ENCODE peak calls at places on chromosomes 3 and 15, in five cellular contexts. One of them, this sample, is unnamed.

GRCh38 chr3:185822221-185822956 is 2.5 kb downstream of the IGF2BP2 start:
- DNase-seq in cardiac fibroblast: peak
- DNase-seq in AG09309: no peak
- DNase-seq in Peyer's patch: no peak
- DNase-seq in thoracic aorta: no peak
- DNase-seq in this sample: peak

GRCh38 chr3:136962961-136963360 is 5.2 kb downstream of the IL20RB start:
- DNase-seq in cardiac fibroblast: no peak
- DNase-seq in AG09309: no peak
- DNase-seq in Peyer's patch: no peak
- DNase-seq in thoracic aorta: no peak
- DNase-seq in this sample: no peak

GRCh38 chr3:159451482-159451881 is 537.2 kb upstream of the IL12A start:
- DNase-seq in cardiac fibroblast: no peak
- DNase-seq in AG09309: no peak
- DNase-seq in Peyer's patch: no peak
- DNase-seq in thoracic aorta: no peak
- DNase-seq in this sample: no peak

GRCh38 chr3:127690823-127691452 is 18.2 kb downstream of the ABTB1 start:
- DNase-seq in cardiac fibroblast: peak
- DNase-seq in AG09309: no peak
- DNase-seq in Peyer's patch: peak
- DNase-seq in thoracic aorta: no peak
- DNase-seq in this sample: peak

GRCh38 chr15:36361351-36361870 is 218.0 kb upstream of the CDIN1 start:
- DNase-seq in cardiac fibroblast: peak
- DNase-seq in AG09309: no peak
- DNase-seq in Peyer's patch: no peak
- DNase-seq in thoracic aorta: no peak
- DNase-seq in this sample: peak

GRCh38 chr15:74378853-74379252 is 11.4 kb upstream of the CYP11A1 start:
- DNase-seq in cardiac fibroblast: peak
- DNase-seq in AG09309: no peak
- DNase-seq in Peyer's patch: peak
- DNase-seq in thoracic aorta: no peak
- DNase-seq in this sample: no peak

GRCh38 chr3:39505866-39506738 is 38.6 kb downstream of the MOBP start:
- DNase-seq in cardiac fibroblast: peak
- DNase-seq in AG09309: no peak
- DNase-seq in Peyer's patch: no peak
- DNase-seq in thoracic aorta: no peak
- DNase-seq in this sample: no peak

GRCh38 chr3:89690649-89691048 is 583.2 kb downstream of the EPHA3 start:
- DNase-seq in cardiac fibroblast: peak
- DNase-seq in AG09309: no peak
- DNase-seq in Peyer's patch: no peak
- DNase-seq in thoracic aorta: no peak
- DNase-seq in this sample: no peak

GRCh38 chr3:38519651-38520050 is 23.5 kb downstream of the EXOG start:
- DNase-seq in cardiac fibroblast: no peak
- DNase-seq in AG09309: no peak
- DNase-seq in Peyer's patch: no peak
- DNase-seq in thoracic aorta: no peak
- DNase-seq in this sample: no peak

GRCh38 chr3:171548918-171549317 is 88.7 kb upstream of the TNIK start:
- DNase-seq in cardiac fibroblast: peak
- DNase-seq in AG09309: no peak
- DNase-seq in Peyer's patch: no peak
- DNase-seq in thoracic aorta: no peak
- DNase-seq in this sample: no peak

GRCh38 chr15:74837482-74837881 is 5.5 kb downstream of the ULK3 start:
- DNase-seq in cardiac fibroblast: no peak
- DNase-seq in AG09309: no peak
- DNase-seq in Peyer's patch: no peak
- DNase-seq in thoracic aorta: no peak
- DNase-seq in this sample: no peak

GRCh38 chr3:142929109-142929508 is 34.4 kb downstream of the PAQR9 start:
- DNase-seq in cardiac fibroblast: peak
- DNase-seq in AG09309: no peak
- DNase-seq in Peyer's patch: no peak
- DNase-seq in thoracic aorta: no peak
- DNase-seq in this sample: peak

GRCh38 chr3:183518446-183519185 is 36.9 kb downstream of the KLHL6 start:
- DNase-seq in cardiac fibroblast: no peak
- DNase-seq in AG09309: no peak
- DNase-seq in Peyer's patch: no peak
- DNase-seq in thoracic aorta: no peak
- DNase-seq in this sample: no peak

GRCh38 chr15:93121089-93121488 is 32.1 kb upstream of the RGMA start:
- DNase-seq in cardiac fibroblast: no peak
- DNase-seq in AG09309: no peak
- DNase-seq in Peyer's patch: no peak
- DNase-seq in thoracic aorta: no peak
- DNase-seq in this sample: no peak

GRCh38 chr15:90143176-90143655 is 40.9 kb upstream of the IDH2 start:
- DNase-seq in cardiac fibroblast: peak
- DNase-seq in AG09309: no peak
- DNase-seq in Peyer's patch: peak
- DNase-seq in thoracic aorta: no peak
- DNase-seq in this sample: no peak

GRCh38 chr3:143974877-143975238 is 3.2 kb downstream of the DIPK2A start:
- DNase-seq in cardiac fibroblast: peak
- DNase-seq in AG09309: no peak
- DNase-seq in Peyer's patch: no peak
- DNase-seq in thoracic aorta: no peak
- DNase-seq in this sample: peak

GRCh38 chr3:5198313-5198677 is 10.8 kb downstream of the EDEM1 start:
- DNase-seq in cardiac fibroblast: no peak
- DNase-seq in AG09309: no peak
- DNase-seq in Peyer's patch: no peak
- DNase-seq in thoracic aorta: no peak
- DNase-seq in this sample: no peak

GRCh38 chr3:184674626-184675025 is 37.2 kb downstream of the MAGEF1 start:
- DNase-seq in cardiac fibroblast: no peak
- DNase-seq in AG09309: no peak
- DNase-seq in Peyer's patch: no peak
- DNase-seq in thoracic aorta: no peak
- DNase-seq in this sample: no peak

GRCh38 chr3:152299243-152299976 is 30.7 kb downstream of the MBNL1 start:
- DNase-seq in cardiac fibroblast: no peak
- DNase-seq in AG09309: no peak
- DNase-seq in Peyer's patch: no peak
- DNase-seq in thoracic aorta: no peak
- DNase-seq in this sample: no peak

DNA sequence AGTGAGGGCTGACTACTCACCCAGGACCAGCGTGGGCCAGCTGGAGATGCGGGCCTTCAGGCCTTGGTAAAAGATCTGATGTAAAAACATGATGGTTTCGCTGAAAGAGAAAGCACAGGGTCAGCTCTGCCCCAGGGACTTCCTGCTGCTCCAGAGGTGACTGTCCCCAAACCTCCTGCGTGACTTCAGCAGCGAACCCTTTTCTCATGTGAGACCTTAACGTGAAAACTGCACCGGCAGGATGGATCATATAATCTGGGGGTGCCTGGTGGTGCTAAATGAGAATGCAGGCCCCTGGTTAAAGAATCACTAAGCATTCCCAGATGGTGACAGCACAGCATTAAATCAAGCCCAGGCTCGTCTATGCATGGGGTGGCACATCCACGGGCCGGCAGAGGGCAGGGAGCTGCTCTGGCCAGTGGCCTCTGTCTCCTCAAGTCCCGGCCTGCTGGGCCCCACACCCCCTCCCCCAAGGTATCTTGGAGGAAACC is 55.4 kb downstream of the RASGRF1 start:
- DNase-seq in cardiac fibroblast: no peak
- DNase-seq in AG09309: no peak
- DNase-seq in Peyer's patch: no peak
- DNase-seq in thoracic aorta: no peak
- DNase-seq in this sample: peak
- TF ChIP-seq CTCF in cardiac fibroblast: no peak
- TF ChIP-seq CTCF in AG09309: peak
- TF ChIP-seq CTCF in Peyer's patch: no peak
- TF ChIP-seq CTCF in thoracic aorta: no peak
- TF ChIP-seq CTCF in this sample: peak

DNA sequence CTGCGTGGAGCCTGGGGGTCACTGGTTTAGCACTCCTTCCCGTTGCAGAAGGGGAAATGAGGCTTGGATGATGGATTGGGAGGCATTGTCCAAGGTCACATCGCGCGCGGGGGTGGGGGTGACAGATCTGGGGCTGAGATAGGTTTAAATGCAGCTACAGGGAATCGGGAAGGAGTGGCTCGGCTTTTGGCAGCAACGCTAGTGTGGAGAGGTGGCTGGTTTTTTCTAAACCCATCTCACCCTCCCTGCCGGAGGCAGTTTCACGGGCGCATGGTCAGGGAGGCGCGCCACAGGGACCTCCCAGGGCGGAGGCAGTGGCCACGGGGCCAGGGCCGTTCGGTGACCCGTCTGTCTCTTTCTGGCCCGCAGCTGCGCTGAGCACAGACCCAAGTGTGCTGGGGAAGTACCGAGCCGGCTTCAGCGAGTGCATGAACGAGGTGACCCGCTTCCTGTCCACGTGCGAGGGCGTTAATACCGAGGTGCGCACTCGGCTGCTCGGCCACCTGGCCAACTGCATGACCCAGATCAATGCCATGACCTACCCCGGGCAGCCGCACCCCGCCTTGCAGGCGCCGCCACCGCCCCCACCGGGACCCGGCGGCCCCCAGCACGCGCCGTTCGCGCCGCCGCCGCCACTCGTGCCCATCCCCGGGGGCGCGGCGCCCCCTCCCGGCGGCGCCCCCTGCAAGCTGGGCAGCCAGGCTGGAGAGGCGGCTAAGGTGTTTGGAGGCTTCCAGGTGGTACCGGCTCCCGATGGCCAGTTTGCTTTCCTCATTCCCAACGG is 1.6 kb downstream of the HES1 start:
- DNase-seq in cardiac fibroblast: peak
- DNase-seq in AG09309: no peak
- DNase-seq in Peyer's patch: peak
- DNase-seq in thoracic aorta: peak
- DNase-seq in this sample: peak
- TF ChIP-seq CTCF in cardiac fibroblast: peak
- TF ChIP-seq CTCF in AG09309: peak
- TF ChIP-seq CTCF in Peyer's patch: peak
- TF ChIP-seq CTCF in thoracic aorta: peak
- TF ChIP-seq CTCF in this sample: peak

DNA sequence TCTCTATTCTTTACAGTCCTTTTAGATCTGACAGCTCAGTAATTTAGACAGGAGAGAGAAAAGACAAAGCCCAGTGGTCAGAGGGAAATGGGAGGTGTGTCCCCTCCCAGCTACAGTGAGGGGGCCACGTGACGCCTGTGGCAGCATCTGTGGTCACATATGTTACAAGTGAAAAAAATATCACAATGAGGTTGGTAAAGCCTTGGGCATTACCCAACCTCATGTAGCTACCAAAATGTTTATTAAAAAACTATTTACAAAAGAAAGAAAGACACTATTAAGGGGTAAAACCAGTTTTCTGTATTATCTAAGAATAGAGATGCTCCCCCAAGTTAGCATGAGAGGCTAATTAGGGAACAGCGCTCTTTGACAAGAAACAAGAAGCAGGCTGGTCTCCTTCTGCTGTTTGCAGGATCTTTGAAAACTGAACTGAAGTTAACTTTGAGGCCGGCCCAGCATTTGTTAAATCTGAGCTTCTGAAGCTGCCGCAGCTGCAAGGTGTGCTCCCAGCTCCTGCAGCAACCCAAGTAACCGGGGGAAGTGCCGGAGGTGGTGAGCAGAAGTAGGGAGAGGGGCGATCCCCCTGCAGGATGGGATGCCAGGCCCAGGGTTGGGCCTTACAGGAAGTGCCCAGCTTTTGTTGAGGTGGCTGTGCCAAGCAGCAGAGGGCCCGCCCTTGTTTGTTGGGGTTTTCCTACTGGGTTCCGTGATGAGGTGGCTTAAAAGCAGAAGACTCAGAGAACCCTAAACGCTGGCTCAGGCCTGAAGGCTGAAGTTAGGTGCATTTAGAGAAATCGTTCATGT is 42.6 kb upstream of the PLCL2 start:
- DNase-seq in cardiac fibroblast: no peak
- DNase-seq in AG09309: no peak
- DNase-seq in Peyer's patch: peak
- DNase-seq in thoracic aorta: no peak
- DNase-seq in this sample: no peak
- TF ChIP-seq CTCF in cardiac fibroblast: no peak
- TF ChIP-seq CTCF in AG09309: no peak
- TF ChIP-seq CTCF in Peyer's patch: no peak
- TF ChIP-seq CTCF in thoracic aorta: no peak
- TF ChIP-seq CTCF in this sample: no peak

GRCh38 chr3:167872032-167872431 is 136.5 kb downstream of the SERPINI1 start:
- DNase-seq in cardiac fibroblast: no peak
- DNase-seq in AG09309: no peak
- DNase-seq in Peyer's patch: no peak
- DNase-seq in thoracic aorta: no peak
- DNase-seq in this sample: no peak

GRCh38 chr3:167870743-167871142 is 135.2 kb downstream of the SERPINI1 start:
- DNase-seq in cardiac fibroblast: no peak
- DNase-seq in AG09309: no peak
- DNase-seq in Peyer's patch: no peak
- DNase-seq in thoracic aorta: no peak
- DNase-seq in this sample: no peak

GRCh38 chr3:167870201-167870600 is 134.7 kb downstream of the SERPINI1 start:
- DNase-seq in cardiac fibroblast: no peak
- DNase-seq in AG09309: no peak
- DNase-seq in Peyer's patch: no peak
- DNase-seq in thoracic aorta: no peak
- DNase-seq in this sample: no peak

GRCh38 chr3:167874667-167875372 is 139.3 kb downstream of the SERPINI1 start:
- DNase-seq in cardiac fibroblast: no peak
- DNase-seq in AG09309: no peak
- DNase-seq in Peyer's patch: no peak
- DNase-seq in thoracic aorta: no peak
- DNase-seq in this sample: no peak

GRCh38 chr3:167872941-167873340 is 137.4 kb downstream of the SERPINI1 start:
- DNase-seq in cardiac fibroblast: no peak
- DNase-seq in AG09309: no peak
- DNase-seq in Peyer's patch: no peak
- DNase-seq in thoracic aorta: no peak
- DNase-seq in this sample: no peak
- TF ChIP-seq CTCF in cardiac fibroblast: peak
- TF ChIP-seq CTCF in AG09309: no peak
- TF ChIP-seq CTCF in Peyer's patch: peak
- TF ChIP-seq CTCF in thoracic aorta: no peak
- TF ChIP-seq CTCF in this sample: peak

DNA sequence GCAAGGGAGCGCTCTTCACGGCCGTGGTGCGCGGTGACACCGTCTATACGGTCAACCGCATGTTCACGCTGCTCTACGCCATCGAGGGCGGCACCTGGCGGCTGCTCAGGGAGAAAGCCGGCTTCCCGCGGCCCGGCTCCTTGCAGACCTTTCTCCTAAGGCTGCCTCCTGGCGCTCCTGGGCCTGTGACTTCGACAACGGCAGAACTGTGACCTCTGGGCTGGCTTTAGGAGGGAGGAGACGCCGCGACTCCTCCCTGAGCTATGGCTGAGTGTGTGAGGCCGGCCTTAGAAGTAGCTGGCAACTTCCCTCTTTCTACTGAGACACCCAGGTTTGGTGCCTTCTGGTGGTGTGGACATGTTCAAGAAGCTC is 1.4 kb downstream of the KBTBD13 start:
- DNase-seq in cardiac fibroblast: peak
- DNase-seq in AG09309: no peak
- DNase-seq in Peyer's patch: peak
- DNase-seq in thoracic aorta: no peak
- DNase-seq in this sample: no peak
- TF ChIP-seq CTCF in cardiac fibroblast: peak
- TF ChIP-seq CTCF in AG09309: peak
- TF ChIP-seq CTCF in Peyer's patch: peak
- TF ChIP-seq CTCF in thoracic aorta: peak
- TF ChIP-seq CTCF in this sample: peak

This sample was measured in HFFc6.